ENCODE peak calls at places on chromosomes 5 and 9, in eight cellular contexts. B, H, Q, C, A, F, E and D are unnamed samples. For H3K36me3, the result is how much of the 10 kb centered on the place peaks cover.

GRCh38 chr5:16737173-16737572 is 120.4 kb upstream of the RETREG1 start:
- DNase-seq in F (no peak), C (no peak), H (no peak), A (no peak), E (no peak), B (no peak), Q (no peak), D (no peak)

GRCh38 chr5:35374584-35374983 is 144.3 kb upstream of the PRLR start:
- DNase-seq in Q (no peak), C (no peak), B (no peak), E (no peak), F (no peak), A (no peak), H (no peak), D (no peak)

GRCh38 chr5:10566556-10567068 is 2.7 kb downstream of the ANKRD33B start:
- DNase-seq in F (no peak), C (no peak), A (no peak), B (no peak), H (no peak), Q (no peak), E (no peak), D (no peak)

GRCh38 chr9:37405764-37406380 is 16.6 kb upstream of the GRHPR start:
- DNase-seq in F (peak), Q (no peak), H (no peak), E (no peak), C (no peak), B (no peak), A (no peak), D (no peak)

GRCh38 chr5:163407034-163407652 is 30.3 kb upstream of the CCNG1 start:
- DNase-seq in E (no peak), C (no peak), Q (no peak), A (no peak), B (no peak), H (no peak), F (no peak), D (no peak)

GRCh38 chr9:8365466-8366160 is 566.0 kb upstream of the DMAC1 start:
- DNase-seq in B (no peak), Q (no peak), A (no peak), E (no peak), H (no peak), F (no peak), C (no peak), D (no peak)

GRCh38 chr9:129923589-129923988 is 88.3 kb downstream of the USP20 start:
- DNase-seq in B (no peak), Q (no peak), A (no peak), E (no peak), H (no peak), C (no peak), F (no peak), D (no peak)

GRCh38 chr9:95078934-95079333 is 238.6 kb downstream of the FANCC start:
- DNase-seq in E (no peak), C (no peak), Q (no peak), F (peak), H (peak), A (peak), B (no peak), D (peak)

GRCh38 chr5:26622947-26623346 is 415.4 kb downstream of the CDH9 start:
- DNase-seq in B (no peak), E (no peak), H (no peak), A (no peak), Q (no peak), C (no peak), F (no peak), D (no peak)

GRCh38 chr5:158958048-158958994 is 141.4 kb downstream of the EBF1 start:
- DNase-seq in H (no peak), A (no peak), Q (no peak), E (no peak), F (no peak), B (no peak), C (no peak), D (no peak)

GRCh38 chr5:980941-981340 is 27.7 kb upstream of the NKD2 start:
- DNase-seq in H (no peak), A (no peak), C (no peak), F (no peak), E (peak), Q (peak), B (no peak), D (peak)

GRCh38 chr5:170945275-170945674 is 83.5 kb downstream of the RANBP17 start:
- DNase-seq in B (no peak), F (no peak), H (no peak), E (no peak), C (no peak), Q (no peak), A (no peak), D (no peak)

GRCh38 chr5:82257729-82258128 is 20.4 kb downstream of the RPS23 start:
- DNase-seq in A (no peak), C (no peak), E (no peak), B (no peak), Q (no peak), H (no peak), F (no peak), D (no peak)

GRCh38 chr9:18129809-18130334 is 344.1 kb upstream of the ADAMTSL1 start:
- DNase-seq in H (no peak), B (no peak), C (no peak), E (no peak), A (no peak), F (no peak), Q (no peak), D (no peak)

GRCh38 chr9:128025756-128026155 is 41.4 kb downstream of the NAIF1 start:
- DNase-seq in C (no peak), F (no peak), E (no peak), B (no peak), A (no peak), Q (no peak), H (no peak), D (no peak)

GRCh38 chr5:96584712-96585111 is 77.5 kb upstream of the CAST start:
- DNase-seq in A (no peak), C (no peak), H (peak), Q (no peak), E (no peak), F (peak), B (no peak), D (no peak)
- H3K27ac ChIP-seq in A (no peak), C (no peak), H (no peak), Q (no peak), E (no peak), F (no peak), B (no peak), D (no peak)

DNA sequence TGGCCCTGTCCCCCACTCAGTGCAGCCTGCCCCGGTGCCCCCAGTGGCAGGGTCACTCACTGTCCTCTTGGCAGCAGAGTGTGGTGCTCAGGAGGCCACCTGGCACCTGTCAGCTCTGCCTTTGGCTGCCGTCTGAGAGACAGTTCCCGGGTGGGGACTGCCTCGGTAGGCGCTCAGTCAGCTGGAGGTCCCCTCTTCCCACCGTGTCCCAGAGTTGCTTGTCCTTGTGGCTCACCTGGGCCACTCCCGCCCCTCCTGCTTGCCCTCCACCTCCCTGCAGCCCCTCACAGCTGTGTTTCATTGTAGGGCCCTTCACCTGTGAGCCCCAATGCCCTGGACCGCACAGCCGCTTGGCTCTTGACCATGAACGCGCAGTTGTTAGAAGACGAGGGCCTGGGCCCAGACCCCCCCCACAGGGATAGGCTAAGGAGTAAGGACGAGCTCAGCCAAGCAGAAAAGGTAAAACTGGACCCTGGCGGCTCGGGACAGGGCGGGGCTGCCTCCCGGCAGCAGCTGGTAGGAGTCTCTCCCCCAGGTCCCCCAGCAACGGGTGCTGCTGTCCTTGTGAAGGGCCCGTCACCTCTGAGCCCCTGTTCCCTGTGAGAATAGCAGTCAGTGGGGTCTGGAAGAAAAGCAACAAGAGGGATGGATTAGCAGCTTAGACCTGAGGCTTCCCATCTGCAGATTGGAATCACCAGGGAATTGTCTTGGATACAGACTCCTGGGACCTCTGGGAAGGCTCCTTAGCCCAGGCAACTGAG is 122.7 kb downstream of the DAB2IP start:
- DNase-seq in B (no peak), H (peak), Q (no peak), C (peak), E (no peak), F (peak), A (peak), D (no peak)
- H3K36me3 ChIP-seq in B (under half), H (under half), Q (under half), C (under half), E (under half), F (under half), A (half or more), D (under half)

DNA sequence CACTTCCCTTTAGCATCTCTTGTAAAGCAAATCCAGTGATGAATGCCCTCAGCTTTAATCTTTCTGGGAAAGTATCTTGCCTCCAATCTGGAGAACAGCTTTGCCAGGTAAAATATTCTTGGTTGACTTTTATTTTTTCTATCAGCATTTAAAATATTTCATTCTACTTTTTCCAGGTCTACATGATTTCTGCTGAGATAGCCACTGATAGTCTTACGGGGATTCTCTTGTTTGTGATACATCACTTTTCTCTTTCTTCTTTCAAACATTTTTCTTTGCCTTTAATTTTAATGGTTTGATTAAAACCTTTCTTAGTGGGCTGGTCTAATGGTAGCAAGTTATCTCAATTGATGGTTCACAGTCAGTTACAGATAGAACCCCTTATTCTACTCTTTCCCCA is 33.9 kb upstream of the FAM120A start:
- DNase-seq in Q (no peak), F (no peak), H (no peak), B (no peak), C (no peak), E (no peak), A (no peak), D (no peak)
- H3K27ac ChIP-seq in Q (no peak), F (no peak), H (no peak), B (no peak), C (no peak), E (no peak), A (no peak), D (no peak)

GRCh38 chr5:50823568-50823967 is 157.1 kb downstream of the PARP8 start:
- DNase-seq in A (no peak), B (no peak), Q (no peak), H (no peak), C (no peak), E (no peak), F (no peak), D (no peak)
- H3K36me3 ChIP-seq in A (under half), B (under half), Q (under half), H (under half), C (under half), E (under half), F (under half), D (under half)

GRCh38 chr5:72472666-72473422 is 34.4 kb downstream of the ZNF366 start:
- DNase-seq in B (no peak), H (no peak), E (no peak), Q (no peak), A (no peak), F (no peak), C (no peak), D (no peak)

GRCh38 chr5:72467987-72468386 is 39.2 kb downstream of the ZNF366 start:
- DNase-seq in Q (no peak), H (no peak), C (no peak), F (no peak), E (no peak), B (no peak), A (no peak), D (no peak)

GRCh38 chr5:72472031-72472430 is 35.2 kb downstream of the ZNF366 start:
- DNase-seq in C (no peak), H (no peak), A (no peak), F (no peak), Q (no peak), E (no peak), B (no peak), D (no peak)

GRCh38 chr5:72468606-72469005 is 38.6 kb downstream of the ZNF366 start:
- DNase-seq in E (no peak), B (no peak), H (no peak), A (no peak), C (no peak), F (no peak), Q (no peak), D (no peak)

DNA sequence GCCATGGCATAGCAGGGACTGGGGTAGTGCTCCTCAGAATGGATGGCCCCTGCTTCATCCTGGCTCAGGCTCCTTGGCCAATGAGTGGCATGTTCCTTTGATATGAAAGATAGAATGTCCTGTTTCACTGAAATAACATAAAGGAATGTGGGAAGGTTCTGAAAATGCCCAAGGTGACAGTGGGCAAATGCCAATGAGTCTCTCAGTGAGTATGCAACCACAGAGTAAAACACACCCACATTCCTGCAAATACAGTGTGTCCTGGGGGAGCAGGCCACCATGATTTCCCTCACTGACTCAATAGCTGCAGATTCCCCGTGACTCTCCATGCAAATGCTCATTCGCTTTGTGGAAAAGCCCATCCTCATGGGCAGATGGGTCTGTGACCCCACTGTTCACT is 36.4 kb downstream of the ZNF366 start:
- DNase-seq in C (no peak), B (no peak), H (no peak), A (no peak), E (peak), F (no peak), Q (no peak), D (no peak)
- H3K27ac ChIP-seq in C (no peak), B (no peak), H (no peak), A (no peak), E (no peak), F (no peak), Q (no peak), D (no peak)